ENCODE peak calls at places on chromosomes 2 and 18, in five cellular contexts. C is HepG2, T is cardiac muscle cell, L is mammary epithelial cell, Q is sigmoid colon. H is an unnamed sample.

GRCh38 chr2:216463148-216463547 is 35.5 kb upstream of the RPL37A start:
- DNase-seq in C (peak; percentile 23), T (no peak), L (no peak), Q (no peak), H (no peak)

GRCh38 chr2:64643838-64644219 is 9.9 kb downstream of the SERTAD2 start:
- DNase-seq in C (no peak), T (no peak), L (no peak), Q (no peak), H (no peak)

GRCh38 chr18:3340682-3341097 is 78.8 kb downstream of the MYL12B start:
- DNase-seq in C (no peak), T (no peak), L (no peak), Q (no peak), H (no peak)

GRCh38 chr2:205259131-205259530 is 423.2 kb upstream of the NRP2 start:
- DNase-seq in C (no peak), T (no peak), L (no peak), Q (no peak), H (no peak)

GRCh38 chr2:119650971-119651370 is 28.0 kb upstream of the TMEM177 start:
- DNase-seq in C (no peak), T (no peak), L (no peak), Q (no peak), H (no peak)

GRCh38 chr2:28997237-28997846 is 16.2 kb downstream of the TOGARAM2 start:
- DNase-seq in C (no peak), T (no peak), L (no peak), Q (no peak), H (no peak)

GRCh38 chr2:37648316-37649011 is 23.0 kb downstream of the CDC42EP3 start:
- DNase-seq in C (no peak), T (no peak), L (no peak), Q (peak; percentile 82), H (no peak)

GRCh38 chr2:106137944-106138903 is 55.9 kb downstream of the UXS1 start:
- DNase-seq in C (no peak), T (no peak), L (no peak), Q (no peak), H (no peak)

GRCh38 chr2:218029366-218030360 is 26.9 kb upstream of the TNS1 start:
- DNase-seq in C (no peak), T (no peak), L (no peak), Q (peak; percentile 42), H (peak; percentile 45)

GRCh38 chr2:98277156-98277859 is 68.9 kb upstream of the CNGA3 start:
- DNase-seq in C (no peak), T (no peak), L (no peak), Q (no peak), H (no peak)

GRCh38 chr2:239035361-239035814 is 187.5 kb downstream of the TWIST2 start:
- DNase-seq in C (no peak), T (no peak), L (no peak), Q (peak; percentile 76), H (no peak)

GRCh38 chr2:159093496-159093895 is 125.1 kb downstream of the TANC1 start:
- DNase-seq in C (no peak), T (no peak), L (no peak), Q (no peak), H (no peak)

GRCh38 chr18:38847326-38847725 is 1281.7 kb upstream of the CELF4 start:
- DNase-seq in C (no peak), T (no peak), L (peak; percentile 54), Q (no peak), H (no peak)

GRCh38 chr2:207938415-207938814 is 86.9 kb downstream of the PLEKHM3 start:
- DNase-seq in C (no peak), T (no peak), L (no peak), Q (no peak), H (no peak)

GRCh38 chr2:222239091-222239490 is 59.7 kb downstream of the PAX3 start:
- DNase-seq in C (no peak), T (no peak), L (no peak), Q (no peak), H (no peak)

GRCh38 chr2:1727796-1728474 is 16.4 kb downstream of the PXDN start:
- DNase-seq in C (no peak), T (no peak), L (no peak), Q (peak; percentile 67), H (peak; percentile 69)

GRCh38 chr2:159130302-159130701 is 156.2 kb downstream of the WDSUB1 start:
- DNase-seq in C (no peak), T (no peak), L (no peak), Q (no peak), H (no peak)

GRCh38 chr2:55204536-55204935 is 27.6 kb downstream of the CLHC1 start:
- DNase-seq in C (no peak), T (no peak), L (no peak), Q (no peak), H (no peak)

GRCh38 chr2:218024871-218025270 is 22.1 kb upstream of the TNS1 start:
- DNase-seq in C (no peak), T (no peak), L (no peak), Q (peak; percentile 37), H (peak; percentile 64)

GRCh38 chr2:44802409-44803099 is 138.9 kb upstream of the SIX3 start:
- DNase-seq in C (no peak), T (peak; percentile 35), L (no peak), Q (no peak), H (peak; percentile 59)

GRCh38 chr18:73296686-73297085 is 428.9 kb upstream of the NETO1 start:
- DNase-seq in C (no peak), T (no peak), L (no peak), Q (no peak), H (no peak)

GRCh38 chr2:112096098-112096497 is 41.0 kb downstream of the TMEM87B start:
- DNase-seq in C (no peak), T (no peak), L (no peak), Q (no peak), H (no peak)

GRCh38 chr2:168801961-168802824 is at the start of gene NOSTRIN:
- DNase-seq in C (peak; percentile 14), T (peak; percentile 52), L (no peak), Q (no peak), H (no peak)

GRCh38 chr2:234491281-234491680 is 5.6 kb downstream of the ARL4C start:
- DNase-seq in C (no peak), T (no peak), L (peak; percentile 33), Q (no peak), H (no peak)

GRCh38 chr18:63823516-63824219 is 48.5 kb downstream of the SERPINB7 start:
- DNase-seq in C (peak; percentile 2), T (peak; percentile 42), L (no peak), Q (no peak), H (no peak)

GRCh38 chr2:79219383-79219988 is 59.9 kb upstream of the REG3A start:
- DNase-seq in C (peak; percentile 55), T (peak; percentile 74), L (peak; percentile 10), Q (no peak), H (no peak)

GRCh38 chr18:9017170-9017899 is 85.2 kb upstream of the NDUFV2 start:
- DNase-seq in C (peak; percentile 20), T (no peak), L (peak; percentile 88), Q (peak; percentile 90), H (peak; percentile 81)

GRCh38 chr2:143629344-143629743 is 500.1 kb downstream of the ARHGAP15 start:
- DNase-seq in C (no peak), T (no peak), L (no peak), Q (no peak), H (no peak)

GRCh38 chr18:36481201-36481657 is 183.7 kb downstream of the FHOD3 start:
- DNase-seq in C (no peak), T (no peak), L (no peak), Q (no peak), H (no peak)

GRCh38 chr2:190916829-190917228 is 36.2 kb downstream of the GLS start:
- DNase-seq in C (no peak), T (no peak), L (no peak), Q (no peak), H (no peak)

GRCh38 chr18:50492061-50492460 is 67.8 kb upstream of the MAPK4 start:
- DNase-seq in C (no peak), T (no peak), L (no peak), Q (no peak), H (no peak)
- H3K27ac ChIP-seq in C (no peak overlapping the region), T (no peak overlapping the region), L (no peak overlapping the region), Q (no peak overlapping the region), H (no peak overlapping the region)

DNA sequence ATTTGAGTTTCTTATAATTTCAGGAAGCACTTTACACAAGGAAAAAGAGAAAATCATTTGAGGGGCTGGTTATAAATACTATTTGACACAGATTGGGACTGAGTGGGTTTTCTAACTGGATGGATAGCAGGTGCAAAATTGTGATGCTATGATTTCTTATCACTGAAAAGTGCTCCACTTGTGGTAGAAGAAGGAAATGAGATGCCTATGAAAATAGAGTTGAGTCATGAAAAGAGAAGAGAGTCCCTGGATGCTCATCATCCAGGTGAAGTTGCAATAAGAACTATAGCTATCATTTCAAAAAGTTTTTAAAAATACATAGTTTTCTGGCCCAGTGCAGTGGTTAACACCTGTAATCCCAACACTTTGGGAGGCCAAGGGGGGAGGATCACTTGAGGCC is 39.4 kb upstream of the NFE2L2 start:
- DNase-seq in C (no peak), T (no peak), L (no peak), Q (no peak), H (no peak)
- TF ChIP-seq CTCF in C (no peak), T (no peak), L (peak; percentile 15), Q (no peak), H (no peak)

GRCh38 chr18:79695856-79696850 is 16.6 kb downstream of the CTDP1 start:
- DNase-seq in C (no peak), T (no peak), L (no peak), Q (peak; percentile 56), H (no peak)
- H3K4me3 ChIP-seq in C (no peak overlapping the region), T (no peak overlapping the region), L (no peak overlapping the region), Q (no peak overlapping the region), H (no peak overlapping the region)

GRCh38 chr2:62724886-62725711 is 19.6 kb downstream of the EHBP1 start:
- DNase-seq in C (no peak), T (peak; percentile 18), L (no peak), Q (peak; percentile 63), H (no peak)

GRCh38 chr2:62725712-62726055 is 20.2 kb downstream of the EHBP1 start:
- DNase-seq in C (no peak), T (no peak), L (no peak), Q (no peak), H (no peak)

GRCh38 chr2:62724106-62724505 is 18.6 kb downstream of the EHBP1 start:
- DNase-seq in C (no peak), T (no peak), L (no peak), Q (no peak), H (no peak)

GRCh38 chr2:62727876-62728566 is 22.5 kb downstream of the EHBP1 start:
- DNase-seq in C (no peak), T (no peak), L (no peak), Q (no peak), H (no peak)

GRCh38 chr2:62727259-62727867 is 21.9 kb downstream of the EHBP1 start:
- DNase-seq in C (no peak), T (no peak), L (no peak), Q (no peak), H (no peak)
- H3K27ac ChIP-seq in C (peak overlapping the region; percentile 20), T (peak overlapping the region; percentile 62), L (no peak overlapping the region), Q (no peak overlapping the region), H (no peak overlapping the region)

GRCh38 chr2:226048625-226049024 is 649.1 kb downstream of the NYAP2 start:
- DNase-seq in C (peak; percentile 9), T (peak; percentile 32), L (peak; percentile 79), Q (no peak), H (no peak)
- TF ChIP-seq CTCF in C (no peak), T (no peak), L (no peak), Q (no peak), H (no peak)